ENCODE peak calls at places on chromosomes 13 and 19, in six cellular contexts. Z is astrocyte of the spinal cord; F is lung; P is activated CD4-positive, alpha-beta T cell treated with anti-CD3 and anti-CD28 coated beads, Interleukin-2, amount 50 U/mL, for 1 hour; S is H54; A is fibroblast of mammary gland. N is an unnamed sample.

GRCh38 chr19:43527860-43528622 is 1.0 kb upstream of the ETHE1 start:
- DNase-seq in A (peak; percentile 44), P (no peak), S (no peak), F (no peak), Z (no peak), N (no peak)

GRCh38 chr13:45314822-45315221 is 26.2 kb downstream of the TPT1 start:
- DNase-seq in Z (no peak), P (no peak), A (no peak), F (no peak), S (no peak), N (no peak)

GRCh38 chr13:20191902-20192469 is 752 bp downstream of the GJB2 start:
- DNase-seq in A (peak; percentile 32), F (no peak), Z (peak; percentile 11), P (no peak), S (no peak), N (no peak)

GRCh38 chr19:35524181-35524838 is 3.8 kb downstream of the SBSN start:
- DNase-seq in Z (no peak), F (no peak), P (no peak), S (no peak), A (no peak), N (no peak)

GRCh38 chr13:39129253-39129652 is 91.0 kb downstream of the NHLRC3 start:
- DNase-seq in Z (no peak), F (no peak), S (no peak), A (no peak), P (no peak), N (no peak)

GRCh38 chr13:91242652-91243051 is 104.8 kb upstream of the MIR17HG start:
- DNase-seq in Z (peak; percentile 58), F (no peak), P (no peak), A (no peak), S (no peak), N (no peak)

GRCh38 chr19:31436121-31436776 is 87.0 kb upstream of the TSHZ3 start:
- DNase-seq in Z (no peak), P (no peak), S (no peak), A (peak; percentile 38), F (peak; percentile 24), N (no peak)

GRCh38 chr19:1295169-1296012 is 9.7 kb downstream of the EFNA2 start:
- DNase-seq in Z (no peak), F (no peak), A (no peak), S (no peak), P (peak; percentile 43), N (no peak)

GRCh38 chr19:10726268-10726667 is 8.4 kb downstream of the DNM2 start:
- DNase-seq in S (no peak), P (no peak), Z (no peak), F (no peak), A (no peak), N (no peak)

GRCh38 chr19:6723108-6723618 is 2.7 kb upstream of the C3 start:
- DNase-seq in Z (no peak), A (peak; percentile 48), S (no peak), P (no peak), F (peak; percentile 82), N (no peak)

GRCh38 chr13:40206241-40207109 is 460.0 kb downstream of the FOXO1 start:
- DNase-seq in P (no peak), S (no peak), Z (no peak), F (no peak), A (peak; percentile 81), N (no peak)

GRCh38 chr19:51572908-51573307 is 1.8 kb downstream of the ZNF175 start:
- DNase-seq in Z (peak; percentile 37), F (no peak), S (peak; percentile 53), A (peak; percentile 90), P (no peak), N (no peak)

GRCh38 chr19:34171539-34171876 is 796 bp upstream of the LSM14A start:
- DNase-seq in A (peak; percentile 89), Z (peak; percentile 64), P (no peak), S (peak; percentile 77), F (no peak), N (no peak)

GRCh38 chr19:5893907-5894703 is 9.5 kb downstream of the NDUFA11 start:
- DNase-seq in Z (no peak), A (no peak), S (no peak), F (no peak), P (no peak), N (no peak)

N was measured in NK-92 treated with Interleukin-12 subunit alpha and Interleukin-12 subunit beta, amount 100 ng/mL, for 24 hours.